ENCODE peak calls at places on chromosomes 12 and 14, in eight cellular contexts. N is D341Med; Z is nucleus accumbens; O is posterior cingulate gyrus; Q is NCI-H2081; Y is SW480; C is globus pallidus; W is activated CD4-positive, alpha-beta T cell treated with anti-CD3 and anti-CD28 coated beads, Interleukin-2, amount 50 U/mL, for 1 hour. G is an unnamed sample.
A peak's percentile ranks its signal among the peaks of the same experiment; 100 is the strongest.

GRCh38 chr12:131082795-131083194 is 129.1 kb downstream of the ADGRD1 start:
- DNase-seq in N (no peak), Z (no peak), O (no peak), Q (no peak), Y (no peak), C (no peak), W (no peak), G (peak; percentile 34)

GRCh38 chr12:67759829-67760228 is 111.3 kb downstream of the DYRK2 start:
- DNase-seq in N (no peak), Z (no peak), O (no peak), Q (no peak), Y (no peak), C (no peak), W (no peak), G (no peak)

GRCh38 chr12:10747730-10748129 is 24.6 kb upstream of the YBX3 start:
- DNase-seq in N (no peak), Z (no peak), O (no peak), Q (no peak), Y (no peak), C (no peak), W (no peak), G (no peak)

GRCh38 chr12:109539508-109539907 is 33.8 kb downstream of the MMAB start:
- DNase-seq in N (no peak), Z (no peak), O (no peak), Q (no peak), Y (no peak), C (no peak), W (no peak), G (peak; percentile 95)

GRCh38 chr14:95597784-95598204 is 62.9 kb downstream of the GLRX5 start:
- DNase-seq in N (peak; percentile 64), Z (no peak), O (peak; percentile 21), Q (peak; percentile 17), Y (peak; percentile 48), C (peak; percentile 7), W (no peak), G (peak; percentile 57)

GRCh38 chr12:2363836-2364565 is 311.2 kb downstream of the CACNA1C start:
- DNase-seq in N (no peak), Z (no peak), O (no peak), Q (no peak), Y (no peak), C (no peak), W (no peak), G (no peak)

GRCh38 chr14:103204852-103205540 is 81.7 kb downstream of the TNFAIP2 start:
- DNase-seq in N (no peak), Z (no peak), O (no peak), Q (no peak), Y (no peak), C (no peak), W (no peak), G (no peak)

GRCh38 chr12:115828151-115828550 is 449.3 kb downstream of the MED13L start:
- DNase-seq in N (no peak), Z (no peak), O (no peak), Q (no peak), Y (no peak), C (no peak), W (no peak), G (no peak)

GRCh38 chr14:90970167-90970600 is 90.3 kb downstream of the RPS6KA5 start:
- DNase-seq in N (no peak), Z (no peak), O (no peak), Q (no peak), Y (peak; percentile 90), C (no peak), W (no peak), G (no peak)

GRCh38 chr12:24008166-24008565 is 58.7 kb upstream of the SOX5 start:
- DNase-seq in N (no peak), Z (no peak), O (no peak), Q (no peak), Y (no peak), C (no peak), W (no peak), G (no peak)

GRCh38 chr12:18794000-18794399 is 56.1 kb downstream of the CAPZA3 start:
- DNase-seq in N (no peak), Z (no peak), O (no peak), Q (no peak), Y (no peak), C (no peak), W (no peak), G (no peak)

GRCh38 chr14:61438497-61438859 is 117.1 kb downstream of the PRKCH start:
- DNase-seq in N (no peak), Z (no peak), O (no peak), Q (no peak), Y (no peak), C (no peak), W (no peak), G (no peak)

GRCh38 chr14:87994974-87995373 is 2.0 kb upstream of the GALC start:
- DNase-seq in N (no peak), Z (no peak), O (no peak), Q (no peak), Y (no peak), C (no peak), W (no peak), G (no peak)

GRCh38 chr12:49863946-49864816 is 21.3 kb upstream of the BCDIN3D start:
- DNase-seq in N (no peak), Z (no peak), O (no peak), Q (no peak), Y (no peak), C (no peak), W (no peak), G (peak; percentile 69)

GRCh38 chr12:94676011-94676709 is 25.8 kb upstream of the TMCC3 start:
- DNase-seq in N (no peak), Z (no peak), O (no peak), Q (no peak), Y (no peak), C (peak; percentile 37), W (no peak), G (no peak)

GRCh38 chr14:68576496-68577244 is 216.2 kb downstream of the ZFP36L1 start:
- DNase-seq in N (no peak), Z (no peak), O (no peak), Q (no peak), Y (peak; percentile 91), C (no peak), W (no peak), G (peak; percentile 88)

GRCh38 chr14:58817846-58818245 is 180.1 kb downstream of the DACT1 start:
- DNase-seq in N (no peak), Z (no peak), O (no peak), Q (no peak), Y (no peak), C (no peak), W (no peak), G (no peak)

GRCh38 chr14:58947156-58947555 is 241.3 kb upstream of the DAAM1 start:
- DNase-seq in N (no peak), Z (no peak), O (no peak), Q (no peak), Y (no peak), C (no peak), W (no peak), G (no peak)

GRCh38 chr14:80585506-80585835 is 356.1 kb downstream of the CEP128 start:
- DNase-seq in N (no peak), Z (no peak), O (no peak), Q (no peak), Y (no peak), C (no peak), W (no peak), G (peak; percentile 5)

GRCh38 chr14:79306546-79306945 is 904.8 kb downstream of the DIO2 start:
- DNase-seq in N (no peak), Z (no peak), O (no peak), Q (no peak), Y (no peak), C (no peak), W (no peak), G (no peak)

GRCh38 chr14:85254718-85255117 is 275.2 kb upstream of the FLRT2 start:
- DNase-seq in N (no peak), Z (no peak), O (no peak), Q (no peak), Y (no peak), C (no peak), W (no peak), G (peak; percentile 13)

GRCh38 chr14:32578181-32578580 is 249.1 kb downstream of the AKAP6 start:
- DNase-seq in N (no peak), Z (no peak), O (no peak), Q (no peak), Y (no peak), C (no peak), W (no peak), G (no peak)

GRCh38 chr12:32450363-32450762 is 51.0 kb downstream of the FGD4 start:
- DNase-seq in N (no peak), Z (no peak), O (no peak), Q (no peak), Y (no peak), C (no peak), W (no peak), G (no peak)

GRCh38 chr12:48361664-48362339 is 11.1 kb upstream of the ZNF641 start:
- DNase-seq in N (no peak), Z (no peak), O (no peak), Q (no peak), Y (no peak), C (no peak), W (no peak), G (no peak)